ENCODE peak calls at places on chromosomes 6 and 20, in seven cellular contexts. T is psoas muscle; Z is BJ; U is right cardiac atrium; C is AG10803; W is CD4-positive, alpha-beta memory T cell; R is PC-9. H is an unnamed sample.

GRCh38 chr6:143615785-143616184 is 62.0 kb upstream of the PHACTR2 start:
- DNase-seq in T (no peak), Z (no peak), U (no peak), C (no peak), W (no peak), R (no peak), H (no peak)

GRCh38 chr20:25246182-25246943 is 1.5 kb upstream of the PYGB start:
- DNase-seq in T (no peak), Z (no peak), U (no peak), C (no peak), W (no peak), R (no peak), H (no peak)

GRCh38 chr20:19888269-19888669 is 128.9 kb upstream of the NAA20 start:
- DNase-seq in T (peak), Z (no peak), U (no peak), C (no peak), W (no peak), R (no peak), H (no peak)

GRCh38 chr6:111521497-111522275 is 38.7 kb upstream of the REV3L start:
- DNase-seq in T (no peak), Z (no peak), U (no peak), C (peak), W (no peak), R (no peak), H (no peak)

GRCh38 chr6:159097256-159097655 is 52.5 kb upstream of the TAGAP start:
- DNase-seq in T (no peak), Z (no peak), U (no peak), C (no peak), W (no peak), R (no peak), H (no peak)

GRCh38 chr6:12955996-12956395 is 239.4 kb downstream of the PHACTR1 start:
- DNase-seq in T (no peak), Z (no peak), U (no peak), C (no peak), W (no peak), R (no peak), H (no peak)

GRCh38 chr6:154430494-154430919 is 73.9 kb upstream of the IPCEF1 start:
- DNase-seq in T (no peak), Z (no peak), U (no peak), C (no peak), W (no peak), R (no peak), H (no peak)

GRCh38 chr6:130517444-130517931 is 151.7 kb downstream of the TMEM200A start:
- DNase-seq in T (no peak), Z (no peak), U (no peak), C (peak), W (no peak), R (peak), H (no peak)

GRCh38 chr20:18632196-18632789 is 44.4 kb downstream of the DTD1 start:
- DNase-seq in T (peak), Z (no peak), U (peak), C (peak), W (peak), R (no peak), H (no peak)

GRCh38 chr6:140636698-140637402 is 1262.4 kb upstream of the CITED2 start:
- DNase-seq in T (no peak), Z (no peak), U (no peak), C (no peak), W (no peak), R (no peak), H (no peak)

GRCh38 chr6:31462026-31462963 is 35.6 kb upstream of the MICB start:
- DNase-seq in T (no peak), Z (no peak), U (no peak), C (no peak), W (no peak), R (no peak), H (no peak)

GRCh38 chr20:37357481-37358365 is 11.8 kb downstream of the SRC start:
- DNase-seq in T (no peak), Z (no peak), U (no peak), C (no peak), W (no peak), R (no peak), H (no peak)

GRCh38 chr6:38495922-38496635 is 143.7 kb downstream of the BTBD9 start:
- DNase-seq in T (no peak), Z (no peak), U (no peak), C (no peak), W (no peak), R (no peak), H (no peak)

GRCh38 chr6:109118337-109118736 is 23.0 kb downstream of the CEP57L1 start:
- DNase-seq in T (no peak), Z (no peak), U (no peak), C (no peak), W (no peak), R (no peak), H (no peak)

GRCh38 chr6:16712250-16712930 is 48.9 kb downstream of the ATXN1 start:
- DNase-seq in T (no peak), Z (no peak), U (no peak), C (no peak), W (no peak), R (no peak), H (no peak)

GRCh38 chr6:134233180-134233579 is 84.7 kb downstream of the SGK1 start:
- DNase-seq in T (no peak), Z (no peak), U (no peak), C (no peak), W (no peak), R (no peak), H (no peak)

GRCh38 chr6:170042086-170042485 is 248.8 kb downstream of the DLL1 start:
- DNase-seq in T (no peak), Z (no peak), U (no peak), C (no peak), W (no peak), R (no peak), H (no peak)

GRCh38 chr6:41967312-41968287 is 26.0 kb upstream of the CCND3 start:
- DNase-seq in T (no peak), Z (no peak), U (no peak), C (peak), W (no peak), R (peak), H (no peak)

GRCh38 chr6:135358907-135359459 is 138.6 kb downstream of the AHI1 start:
- DNase-seq in T (no peak), Z (peak), U (no peak), C (peak), W (no peak), R (no peak), H (peak)

GRCh38 chr6:20630617-20631448 is 96.6 kb downstream of the CDKAL1 start:
- DNase-seq in T (no peak), Z (no peak), U (no peak), C (no peak), W (no peak), R (peak), H (no peak)

GRCh38 chr6:162343902-162344226 is 383.7 kb downstream of the PRKN start:
- DNase-seq in T (no peak), Z (no peak), U (no peak), C (peak), W (no peak), R (no peak), H (peak)

GRCh38 chr6:41027251-41027650 is 11.8 kb downstream of the UNC5CL start:
- DNase-seq in T (no peak), Z (no peak), U (no peak), C (no peak), W (no peak), R (no peak), H (no peak)

GRCh38 chr6:30714263-30714662 is 2.8 kb downstream of the MDC1 start:
- DNase-seq in T (no peak), Z (no peak), U (no peak), C (no peak), W (no peak), R (no peak), H (no peak)

GRCh38 chr6:15551798-15552197 is 111.0 kb downstream of the DTNBP1 start:
- DNase-seq in T (no peak), Z (no peak), U (no peak), C (peak), W (no peak), R (no peak), H (no peak)

GRCh38 chr20:62143976-62144825 is 632 bp downstream of the SS18L1 start:
- DNase-seq in T (peak), Z (no peak), U (peak), C (peak), W (peak), R (peak), H (no peak)

GRCh38 chr6:110618591-110619267 is 142.3 kb upstream of the SLC22A16 start:
- DNase-seq in T (no peak), Z (no peak), U (no peak), C (no peak), W (no peak), R (peak), H (no peak)

GRCh38 chr6:72657798-72658197 is 35.9 kb downstream of the KCNQ5 start:
- DNase-seq in T (no peak), Z (no peak), U (no peak), C (peak), W (no peak), R (no peak), H (no peak)

GRCh38 chr20:58054082-58054481 is 174.4 kb downstream of the ANKRD60 start:
- DNase-seq in T (no peak), Z (no peak), U (no peak), C (no peak), W (no peak), R (no peak), H (no peak)

GRCh38 chr6:4057036-4057435 is 21.9 kb downstream of the FAM217A start:
- DNase-seq in T (no peak), Z (no peak), U (no peak), C (no peak), W (no peak), R (no peak), H (no peak)

GRCh38 chr20:57179265-57179664 is 87.2 kb downstream of the BMP7 start:
- DNase-seq in T (peak), Z (no peak), U (no peak), C (peak), W (no peak), R (no peak), H (no peak)

GRCh38 chr6:43972915-43973304 is 154.3 kb downstream of the MRPL14 start:
- DNase-seq in T (peak), Z (peak), U (peak), C (peak), W (no peak), R (no peak), H (peak)

DNA sequence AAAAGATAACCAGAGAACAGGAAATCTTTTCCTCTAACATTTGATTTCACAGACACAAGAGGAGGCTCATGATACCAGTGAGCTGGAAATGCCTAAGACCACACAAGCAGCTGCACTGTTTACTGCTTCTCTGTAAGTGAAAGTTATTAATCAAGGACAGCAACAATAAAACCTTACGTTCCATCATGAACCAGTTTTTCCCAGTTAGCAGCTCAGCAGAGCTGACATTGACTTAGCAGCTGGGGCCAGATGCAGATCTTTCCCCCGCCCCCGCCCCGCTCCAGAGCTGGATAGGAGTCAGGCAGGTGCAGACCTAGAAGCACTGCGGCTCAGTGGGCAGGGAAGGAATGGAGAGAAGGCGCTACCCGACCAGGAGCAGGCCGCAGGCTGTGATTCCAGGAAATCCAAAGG is 275.2 kb downstream of the GMDS start:
- DNase-seq in T (no peak), Z (no peak), U (no peak), C (no peak), W (no peak), R (no peak), H (no peak)
- H3K4me3 ChIP-seq in T (no peak), Z (no peak), U (no peak), C (no peak), W (no peak), R (no peak), H (no peak)

GRCh38 chr20:31740656-31741323 is 1.7 kb downstream of the TPX2 start:
- DNase-seq in T (no peak), Z (no peak), U (no peak), C (no peak), W (no peak), R (no peak), H (no peak)
- H3K4me3 ChIP-seq in T (no peak), Z (no peak), U (no peak), C (peak), W (no peak), R (peak), H (peak)

GRCh38 chr20:38601216-38602184 is at the start of gene ARHGAP40:
- DNase-seq in T (no peak), Z (no peak), U (no peak), C (no peak), W (no peak), R (peak), H (no peak)
- H3K4me3 ChIP-seq in T (no peak), Z (peak), U (no peak), C (no peak), W (no peak), R (peak), H (peak)

GRCh38 chr20:47784256-47784598 is 1.1 kb downstream of the SULF2 start:
- DNase-seq in T (no peak), Z (no peak), U (no peak), C (no peak), W (no peak), R (no peak), H (no peak)

GRCh38 chr20:47785900-47786762 is 850 bp upstream of the SULF2 start:
- DNase-seq in T (peak), Z (no peak), U (peak), C (peak), W (no peak), R (peak), H (peak)

GRCh38 chr20:47786763-47787107 is 1.5 kb upstream of the SULF2 start:
- DNase-seq in T (no peak), Z (no peak), U (no peak), C (no peak), W (no peak), R (no peak), H (no peak)

GRCh38 chr20:47784599-47785320 is 521 bp downstream of the SULF2 start:
- DNase-seq in T (peak), Z (no peak), U (peak), C (peak), W (no peak), R (peak), H (no peak)

DNA sequence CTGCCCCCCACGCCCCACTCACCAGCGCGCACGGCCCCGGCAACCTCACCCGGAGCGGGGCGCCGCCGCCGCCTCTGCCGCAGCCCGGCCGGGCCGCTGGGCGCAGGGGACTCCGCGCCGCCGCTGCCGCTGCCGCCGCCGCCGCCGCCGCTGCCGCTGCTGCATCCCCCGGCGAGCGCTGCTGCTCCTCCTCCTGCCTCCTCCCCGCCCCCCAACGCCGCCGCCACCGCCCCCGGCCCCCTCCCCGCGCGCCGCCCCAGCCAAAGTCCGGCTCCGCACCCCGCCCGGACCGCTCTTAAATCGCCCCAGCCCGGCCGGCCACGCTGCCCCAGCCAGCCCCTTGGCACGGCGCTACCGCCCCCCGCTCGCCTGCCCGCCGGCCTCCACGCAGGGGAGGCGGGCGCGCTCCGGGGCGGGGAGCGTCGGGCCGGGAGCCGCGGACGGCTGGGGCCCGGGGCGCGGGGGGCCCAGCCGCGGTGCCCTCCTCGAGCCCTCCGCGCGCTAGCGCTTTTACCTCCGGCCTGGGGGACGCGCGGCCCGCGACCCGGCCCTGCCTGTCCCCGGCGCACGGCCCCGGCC is at the start of gene SULF2:
- DNase-seq in T (peak), Z (no peak), U (peak), C (no peak), W (no peak), R (no peak), H (no peak)
- H3K4me3 ChIP-seq in T (peak), Z (peak), U (peak), C (peak), W (no peak), R (peak), H (peak)

GRCh38 chr6:89940225-89941027 is 46.2 kb downstream of the GJA10 start:
- DNase-seq in T (no peak), Z (no peak), U (no peak), C (peak), W (peak), R (peak), H (peak)
- H3K4me3 ChIP-seq in T (no peak), Z (no peak), U (no peak), C (no peak), W (no peak), R (no peak), H (no peak)

GRCh38 chr6:29295623-29296022 is 5.9 kb upstream of the OR14J1 start:
- DNase-seq in T (no peak), Z (no peak), U (no peak), C (no peak), W (no peak), R (no peak), H (no peak)

DNA sequence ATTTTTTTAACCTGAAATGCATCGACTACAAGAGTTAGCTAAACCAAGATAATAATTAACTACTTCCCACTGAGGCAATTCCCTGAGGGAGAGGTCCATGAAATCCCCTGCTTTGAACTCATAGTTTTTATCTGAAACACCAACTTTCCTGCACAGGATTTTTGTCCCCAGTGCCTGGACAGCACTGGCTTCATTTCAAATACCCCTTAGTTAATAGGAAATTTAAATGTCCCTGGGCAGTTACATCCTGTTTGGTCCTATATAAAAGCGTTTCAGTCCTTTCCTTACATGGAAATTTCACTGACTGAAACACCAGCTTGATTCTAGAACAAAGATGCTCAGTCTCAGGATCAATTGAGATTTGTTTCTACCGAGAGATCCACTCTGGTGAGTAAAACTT is at the start of gene OR14J1:
- DNase-seq in T (no peak), Z (no peak), U (no peak), C (no peak), W (no peak), R (no peak), H (no peak)
- H3K4me3 ChIP-seq in T (no peak), Z (no peak), U (no peak), C (no peak), W (no peak), R (no peak), H (no peak)